ENCODE peak calls at places on chromosomes 12 and 14, in eight cellular contexts. C is NT2/D1, S is transverse colon, E is skeletal muscle cell, Q is OCI-LY7, H is PC-3, N is endodermal cell, I is cardiac fibroblast. Z is an unnamed sample.

GRCh38 chr12:124442772-124443445 is 124.5 kb downstream of the NCOR2 start:
- DNase-seq in C (no peak), I (peak; percentile 93), Q (no peak), S (no peak), H (no peak), N (no peak), E (no peak), Z (no peak)

GRCh38 chr14:91415794-91416743 is 1.6 kb downstream of the CCDC88C start:
- DNase-seq in C (no peak), H (peak; percentile 70), S (peak; percentile 67), E (no peak), I (no peak), Q (peak; percentile 90), N (peak; percentile 50), Z (no peak)

GRCh38 chr12:51937941-51938340 is 13.6 kb upstream of the ACVR1B start:
- DNase-seq in E (no peak), H (no peak), I (no peak), N (no peak), C (no peak), Q (no peak), S (no peak), Z (no peak)

GRCh38 chr14:77133718-77134338 is 7.8 kb downstream of the ZDHHC22 start:
- DNase-seq in H (peak; percentile 63), Q (peak; percentile 62), N (peak; percentile 98), I (peak; percentile 66), E (peak; percentile 14), C (no peak), S (peak; percentile 50), Z (no peak)

GRCh38 chr14:28608438-28608837 is 158.1 kb upstream of the FOXG1 start:
- DNase-seq in C (no peak), E (no peak), Q (no peak), N (no peak), I (peak; percentile 72), H (no peak), S (no peak), Z (no peak)

GRCh38 chr14:34301107-34301734 is 160.8 kb downstream of the SPTSSA start:
- DNase-seq in E (peak; percentile 4), C (peak; percentile 32), H (peak; percentile 78), N (peak; percentile 57), S (no peak), I (peak; percentile 46), Q (peak; percentile 42), Z (no peak)

GRCh38 chr12:111469406-111469805 is 63.7 kb downstream of the SH2B3 start:
- DNase-seq in C (no peak), Q (no peak), I (peak; percentile 50), E (no peak), H (no peak), N (no peak), S (no peak), Z (no peak)

GRCh38 chr12:97275261-97276197 is 187.1 kb upstream of the RMST start:
- DNase-seq in E (no peak), C (no peak), H (no peak), N (peak; percentile 57), S (no peak), Q (no peak), I (no peak), Z (peak; percentile 78)

GRCh38 chr14:63200035-63200740 is 4.1 kb upstream of the RHOJ start:
- DNase-seq in H (no peak), S (no peak), N (no peak), C (no peak), E (no peak), I (peak; percentile 68), Q (no peak), Z (no peak)

GRCh38 chr12:94445662-94446061 is 14.0 kb downstream of the CEP83 start:
- DNase-seq in E (no peak), H (peak; percentile 34), N (no peak), S (no peak), Q (no peak), I (peak; percentile 19), C (no peak), Z (no peak)

GRCh38 chr12:122227341-122227740 is 1.5 kb upstream of the DIABLO start:
- DNase-seq in Q (no peak), E (no peak), N (no peak), I (no peak), C (no peak), S (no peak), H (no peak), Z (no peak)

GRCh38 chr14:100680439-100681051 is 46.1 kb upstream of the DLK1 start:
- DNase-seq in S (no peak), E (no peak), H (no peak), N (no peak), C (no peak), I (no peak), Q (no peak), Z (no peak)

GRCh38 chr12:34595749-34596733 is 573.7 kb downstream of the ALG10 start:
- DNase-seq in Q (no peak), S (peak; percentile 4), I (no peak), C (no peak), N (no peak), E (no peak), H (no peak), Z (peak; percentile 4)

GRCh38 chr12:45349911-45350310 is 134.0 kb downstream of the ANO6 start:
- DNase-seq in S (no peak), N (no peak), E (no peak), H (peak; percentile 58), C (no peak), I (peak; percentile 33), Q (no peak), Z (no peak)

GRCh38 chr12:34396006-34396860 is 373.9 kb downstream of the ALG10 start:
- DNase-seq in S (peak; percentile 3), Q (no peak), H (no peak), N (peak; percentile 32), E (no peak), I (no peak), C (no peak), Z (peak; percentile 1)

GRCh38 chr12:124512667-124513296 is 54.6 kb downstream of the NCOR2 start:
- DNase-seq in E (peak; percentile 98), I (peak; percentile 98), Q (no peak), S (peak; percentile 86), C (peak; percentile 96), H (peak; percentile 98), N (peak; percentile 97), Z (no peak)

GRCh38 chr12:47770086-47770726 is 2.8 kb upstream of the SLC48A1 start:
- DNase-seq in C (no peak), Q (no peak), H (peak; percentile 32), I (peak; percentile 70), S (no peak), N (no peak), E (no peak), Z (no peak)

GRCh38 chr12:50040657-50041056 is 15.4 kb upstream of the RACGAP1 start:
- DNase-seq in E (no peak), I (no peak), Q (no peak), H (no peak), N (peak; percentile 52), S (no peak), C (no peak), Z (no peak)

GRCh38 chr12:109804820-109805761 is 28.1 kb downstream of the TRPV4 start:
- DNase-seq in H (peak; percentile 86), I (peak; percentile 64), S (peak; percentile 72), E (no peak), C (no peak), N (peak; percentile 94), Q (peak; percentile 62), Z (peak; percentile 62)

GRCh38 chr12:52197371-52198231 is 5.8 kb upstream of the KRT80 start:
- DNase-seq in S (no peak), H (no peak), N (no peak), C (no peak), E (no peak), I (peak; percentile 31), Q (no peak), Z (no peak)

GRCh38 chr12:131269551-131269950 is 315.8 kb downstream of the ADGRD1 start:
- DNase-seq in Q (no peak), H (no peak), C (no peak), S (no peak), N (no peak), E (no peak), I (no peak), Z (no peak)

GRCh38 chr12:112116232-112117060 is 7.9 kb upstream of the NAA25 start:
- DNase-seq in Q (peak; percentile 75), N (peak; percentile 98), S (peak; percentile 41), C (peak; percentile 85), H (no peak), I (peak; percentile 78), E (no peak), Z (peak; percentile 88)

DNA sequence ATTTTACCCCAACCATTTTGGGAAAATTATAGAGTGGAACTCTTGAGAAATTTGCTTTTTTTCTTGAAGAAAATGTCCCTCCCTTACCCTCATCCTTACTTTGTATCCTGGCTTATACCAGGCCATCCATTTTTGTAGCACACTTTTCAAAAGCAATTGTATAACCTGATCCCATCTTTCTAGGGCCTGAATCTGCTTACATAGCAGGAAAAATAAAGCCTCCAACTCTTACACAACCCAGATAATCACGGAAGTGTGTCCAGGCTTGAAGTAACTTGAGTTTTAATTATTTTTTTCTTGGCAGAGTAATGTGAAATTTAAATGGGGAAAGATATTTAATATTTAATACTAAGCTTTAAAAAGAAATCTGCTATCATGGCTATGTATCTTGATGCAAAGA is 23.0 kb downstream of the SERPINA3 start:
- DNase-seq in S (no peak), C (no peak), H (no peak), N (no peak), Q (no peak), I (no peak), E (no peak), Z (no peak)
- H3K4me3 ChIP-seq in S (no peak overlapping the region), C (no peak overlapping the region), H (no peak overlapping the region), N (no peak overlapping the region), Q (no peak overlapping the region), I (no peak overlapping the region), E (no peak overlapping the region), Z (no peak overlapping the region)

DNA sequence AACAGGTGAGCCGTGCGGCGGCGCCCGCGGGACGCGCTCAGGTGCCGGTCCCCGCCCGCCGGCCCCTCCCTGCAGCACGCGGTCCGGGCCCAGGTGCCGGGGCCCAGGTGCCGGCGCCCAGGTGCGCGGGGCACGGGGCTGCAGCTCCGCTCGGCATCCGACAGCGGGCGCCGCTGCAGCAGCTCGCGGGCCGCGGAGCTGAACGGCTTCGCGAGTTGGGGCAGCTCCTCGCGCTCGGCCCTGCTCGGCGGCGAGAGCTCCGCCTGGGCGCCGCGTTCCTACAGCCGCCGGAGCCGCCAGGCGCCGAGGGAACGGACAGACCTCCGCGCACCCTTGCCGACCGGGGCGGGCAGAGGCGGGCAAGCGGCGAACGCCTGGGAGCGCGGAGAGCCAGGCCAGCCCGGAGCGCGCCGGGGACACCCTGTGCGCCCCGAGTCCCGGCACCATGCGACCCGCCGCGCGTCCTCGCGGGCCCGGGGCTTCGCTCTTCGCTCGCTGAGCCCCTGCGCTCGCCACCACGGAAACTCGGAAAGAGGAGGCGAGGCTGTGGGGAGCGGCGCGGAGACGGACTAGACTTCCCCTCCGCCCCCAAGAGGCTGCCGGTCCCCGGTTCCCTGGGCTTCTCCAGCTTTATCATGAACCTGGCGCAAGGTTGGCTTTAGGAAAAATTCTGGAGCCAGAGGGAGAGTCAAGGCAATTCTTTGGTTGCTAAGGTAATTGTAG is at the start of gene RGS6:
- DNase-seq in C (peak; percentile 63), H (peak; percentile 72), I (peak; percentile 8), E (no peak), S (peak; percentile 12), N (peak; percentile 91), Q (no peak), Z (no peak)
- H3K4me3 ChIP-seq in C (peak within 1 kb of the TSS; percentile 51), H (peak within 1 kb of the TSS; percentile 36), I (no peak within 1 kb of the TSS), E (no peak within 1 kb of the TSS), S (peak within 1 kb of the TSS; percentile 48), N (peak within 1 kb of the TSS; percentile 96), Q (no peak within 1 kb of the TSS), Z (peak within 1 kb of the TSS; percentile 66)

GRCh38 chr12:76346798-76347420 is 1.3 kb downstream of the BBS10 start:
- DNase-seq in S (no peak), Q (peak; percentile 63), C (no peak), I (peak; percentile 81), H (peak; percentile 70), E (peak; percentile 25), N (no peak), Z (no peak)
- H3K4me3 ChIP-seq in S (peak overlapping the region; percentile 71), Q (peak overlapping the region; percentile 74), C (peak overlapping the region; percentile 98), I (peak overlapping the region; percentile 85), H (peak overlapping the region; percentile 92), E (peak overlapping the region; percentile 87), N (peak overlapping the region; percentile 97), Z (peak overlapping the region; percentile 80)

GRCh38 chr14:89040438-89041244 is 216.2 kb downstream of the TTC8 start:
- DNase-seq in H (peak; percentile 90), E (peak; percentile 90), C (peak; percentile 59), N (peak; percentile 98), Q (peak; percentile 69), I (peak; percentile 95), S (peak; percentile 88), Z (peak; percentile 81)
- H3K4me3 ChIP-seq in H (peak overlapping the region; percentile 66), E (peak overlapping the region; percentile 38), C (peak overlapping the region; percentile 24), N (peak overlapping the region; percentile 63), Q (no peak overlapping the region), I (peak overlapping the region; percentile 51), S (peak overlapping the region; percentile 44), Z (peak overlapping the region; percentile 74)

Z was measured in dorsolateral prefrontal cortex.